ENCODE peak calls at places on chromosomes 11 and 22, in six cellular contexts. One of them, this sample, is unnamed.

GRCh38 chr11:34620202-34620601 is 691 bp upstream of the EHF start:
- DNase-seq in RPMI8226: no peak
- DNase-seq in Calu3: no peak
- DNase-seq in CD8-positive, alpha-beta memory T cell: no peak
- DNase-seq in stimulated activated CD8-positive, alpha-beta memory T cell treated with anti-CD3 and anti-CD28 coated beads, Interleukin-15, amount 100 ng/mL, for 4 hours: no peak
- DNase-seq in T1000: no peak
- DNase-seq in this sample: no peak

GRCh38 chr22:23281053-23281405 is 100.7 kb downstream of the BCR start:
- DNase-seq in CD8-positive, alpha-beta memory T cell: no peak
- DNase-seq in T1000: no peak
- DNase-seq in stimulated activated CD8-positive, alpha-beta memory T cell treated with anti-CD3 and anti-CD28 coated beads, Interleukin-15, amount 100 ng/mL, for 4 hours: no peak
- DNase-seq in Calu3: no peak
- DNase-seq in RPMI8226: no peak
- DNase-seq in this sample: no peak

GRCh38 chr11:79963886-79964660 is 523.2 kb upstream of the TENM4 start:
- DNase-seq in CD8-positive, alpha-beta memory T cell: no peak
- DNase-seq in stimulated activated CD8-positive, alpha-beta memory T cell treated with anti-CD3 and anti-CD28 coated beads, Interleukin-15, amount 100 ng/mL, for 4 hours: no peak
- DNase-seq in RPMI8226: no peak
- DNase-seq in Calu3: no peak
- DNase-seq in T1000: no peak
- DNase-seq in this sample: no peak

GRCh38 chr11:19474954-19475811 is 234.4 kb upstream of the E2F8 start:
- DNase-seq in RPMI8226: no peak
- DNase-seq in T1000: no peak
- DNase-seq in CD8-positive, alpha-beta memory T cell: no peak
- DNase-seq in stimulated activated CD8-positive, alpha-beta memory T cell treated with anti-CD3 and anti-CD28 coated beads, Interleukin-15, amount 100 ng/mL, for 4 hours: no peak
- DNase-seq in Calu3: no peak
- DNase-seq in this sample: no peak

GRCh38 chr11:114346709-114347141 is 50.5 kb downstream of the NNMT start:
- DNase-seq in Calu3: no peak
- DNase-seq in CD8-positive, alpha-beta memory T cell: peak; percentile 11
- DNase-seq in stimulated activated CD8-positive, alpha-beta memory T cell treated with anti-CD3 and anti-CD28 coated beads, Interleukin-15, amount 100 ng/mL, for 4 hours: no peak
- DNase-seq in RPMI8226: peak; percentile 45
- DNase-seq in T1000: no peak
- DNase-seq in this sample: no peak

GRCh38 chr11:127789887-127790286 is 789.3 kb upstream of the KIRREL3 start:
- DNase-seq in stimulated activated CD8-positive, alpha-beta memory T cell treated with anti-CD3 and anti-CD28 coated beads, Interleukin-15, amount 100 ng/mL, for 4 hours: no peak
- DNase-seq in CD8-positive, alpha-beta memory T cell: no peak
- DNase-seq in Calu3: peak; percentile 25
- DNase-seq in RPMI8226: peak; percentile 47
- DNase-seq in T1000: no peak
- DNase-seq in this sample: no peak

GRCh38 chr11:31813961-31814868 is 3.1 kb upstream of the PAX6 start:
- DNase-seq in CD8-positive, alpha-beta memory T cell: no peak
- DNase-seq in stimulated activated CD8-positive, alpha-beta memory T cell treated with anti-CD3 and anti-CD28 coated beads, Interleukin-15, amount 100 ng/mL, for 4 hours: no peak
- DNase-seq in T1000: no peak
- DNase-seq in RPMI8226: no peak
- DNase-seq in Calu3: no peak
- DNase-seq in this sample: no peak

GRCh38 chr11:1064167-1064566 is 10.5 kb upstream of the MUC2 start:
- DNase-seq in RPMI8226: no peak
- DNase-seq in stimulated activated CD8-positive, alpha-beta memory T cell treated with anti-CD3 and anti-CD28 coated beads, Interleukin-15, amount 100 ng/mL, for 4 hours: no peak
- DNase-seq in Calu3: no peak
- DNase-seq in T1000: no peak
- DNase-seq in CD8-positive, alpha-beta memory T cell: no peak
- DNase-seq in this sample: no peak

GRCh38 chr11:118619444-118620205 is 12.2 kb downstream of the PHLDB1 start:
- DNase-seq in CD8-positive, alpha-beta memory T cell: no peak
- DNase-seq in RPMI8226: no peak
- DNase-seq in T1000: no peak
- DNase-seq in Calu3: peak; percentile 18
- DNase-seq in stimulated activated CD8-positive, alpha-beta memory T cell treated with anti-CD3 and anti-CD28 coated beads, Interleukin-15, amount 100 ng/mL, for 4 hours: no peak
- DNase-seq in this sample: no peak

GRCh38 chr11:75184757-75185156 is 33.9 kb downstream of the SLCO2B1 start:
- DNase-seq in CD8-positive, alpha-beta memory T cell: no peak
- DNase-seq in T1000: no peak
- DNase-seq in RPMI8226: no peak
- DNase-seq in Calu3: no peak
- DNase-seq in stimulated activated CD8-positive, alpha-beta memory T cell treated with anti-CD3 and anti-CD28 coated beads, Interleukin-15, amount 100 ng/mL, for 4 hours: no peak
- DNase-seq in this sample: no peak

GRCh38 chr11:62607729-62608128 is 4.8 kb downstream of the EML3 start:
- DNase-seq in RPMI8226: no peak
- DNase-seq in T1000: no peak
- DNase-seq in stimulated activated CD8-positive, alpha-beta memory T cell treated with anti-CD3 and anti-CD28 coated beads, Interleukin-15, amount 100 ng/mL, for 4 hours: no peak
- DNase-seq in CD8-positive, alpha-beta memory T cell: no peak
- DNase-seq in Calu3: no peak
- DNase-seq in this sample: no peak

GRCh38 chr11:64341429-64341828 is 1.4 kb downstream of the CCDC88B start:
- DNase-seq in RPMI8226: no peak
- DNase-seq in CD8-positive, alpha-beta memory T cell: no peak
- DNase-seq in Calu3: no peak
- DNase-seq in stimulated activated CD8-positive, alpha-beta memory T cell treated with anti-CD3 and anti-CD28 coated beads, Interleukin-15, amount 100 ng/mL, for 4 hours: no peak
- DNase-seq in T1000: no peak
- DNase-seq in this sample: no peak

GRCh38 chr11:72781313-72782080 is 12.3 kb downstream of the STARD10 start:
- DNase-seq in Calu3: peak; percentile 41
- DNase-seq in stimulated activated CD8-positive, alpha-beta memory T cell treated with anti-CD3 and anti-CD28 coated beads, Interleukin-15, amount 100 ng/mL, for 4 hours: peak; percentile 28
- DNase-seq in RPMI8226: peak; percentile 30
- DNase-seq in CD8-positive, alpha-beta memory T cell: peak; percentile 67
- DNase-seq in T1000: no peak
- DNase-seq in this sample: peak; percentile 22

GRCh38 chr11:19715373-19715772 is 2.7 kb downstream of the NAV2 start:
- DNase-seq in stimulated activated CD8-positive, alpha-beta memory T cell treated with anti-CD3 and anti-CD28 coated beads, Interleukin-15, amount 100 ng/mL, for 4 hours: no peak
- DNase-seq in Calu3: peak; percentile 36
- DNase-seq in T1000: peak; percentile 57
- DNase-seq in RPMI8226: no peak
- DNase-seq in CD8-positive, alpha-beta memory T cell: no peak
- DNase-seq in this sample: no peak

GRCh38 chr22:29018293-29019189 is 43.1 kb downstream of the C22orf31 start:
- DNase-seq in CD8-positive, alpha-beta memory T cell: no peak
- DNase-seq in T1000: no peak
- DNase-seq in stimulated activated CD8-positive, alpha-beta memory T cell treated with anti-CD3 and anti-CD28 coated beads, Interleukin-15, amount 100 ng/mL, for 4 hours: no peak
- DNase-seq in RPMI8226: no peak
- DNase-seq in Calu3: no peak
- DNase-seq in this sample: no peak

GRCh38 chr11:113073290-113073953 is 112.2 kb downstream of the NCAM1 start:
- DNase-seq in CD8-positive, alpha-beta memory T cell: no peak
- DNase-seq in T1000: no peak
- DNase-seq in Calu3: no peak
- DNase-seq in stimulated activated CD8-positive, alpha-beta memory T cell treated with anti-CD3 and anti-CD28 coated beads, Interleukin-15, amount 100 ng/mL, for 4 hours: no peak
- DNase-seq in RPMI8226: no peak
- DNase-seq in this sample: no peak

GRCh38 chr11:70603756-70604211 is 205.5 kb downstream of the CTTN start:
- DNase-seq in CD8-positive, alpha-beta memory T cell: no peak
- DNase-seq in T1000: no peak
- DNase-seq in stimulated activated CD8-positive, alpha-beta memory T cell treated with anti-CD3 and anti-CD28 coated beads, Interleukin-15, amount 100 ng/mL, for 4 hours: no peak
- DNase-seq in Calu3: no peak
- DNase-seq in RPMI8226: peak; percentile 92
- DNase-seq in this sample: no peak

GRCh38 chr11:61369372-61370348 is 7.5 kb downstream of the TMEM138 start:
- DNase-seq in Calu3: no peak
- DNase-seq in RPMI8226: no peak
- DNase-seq in CD8-positive, alpha-beta memory T cell: no peak
- DNase-seq in T1000: no peak
- DNase-seq in stimulated activated CD8-positive, alpha-beta memory T cell treated with anti-CD3 and anti-CD28 coated beads, Interleukin-15, amount 100 ng/mL, for 4 hours: no peak
- DNase-seq in this sample: no peak

GRCh38 chr22:47304191-47304831 is 541.9 kb downstream of the TBC1D22A start:
- DNase-seq in Calu3: no peak
- DNase-seq in RPMI8226: no peak
- DNase-seq in stimulated activated CD8-positive, alpha-beta memory T cell treated with anti-CD3 and anti-CD28 coated beads, Interleukin-15, amount 100 ng/mL, for 4 hours: no peak
- DNase-seq in T1000: no peak
- DNase-seq in CD8-positive, alpha-beta memory T cell: no peak
- DNase-seq in this sample: no peak

GRCh38 chr11:129455756-129456436 is 80.2 kb downstream of the BARX2 start:
- DNase-seq in T1000: no peak
- DNase-seq in CD8-positive, alpha-beta memory T cell: no peak
- DNase-seq in RPMI8226: no peak
- DNase-seq in Calu3: no peak
- DNase-seq in stimulated activated CD8-positive, alpha-beta memory T cell treated with anti-CD3 and anti-CD28 coated beads, Interleukin-15, amount 100 ng/mL, for 4 hours: no peak
- DNase-seq in this sample: no peak

GRCh38 chr11:68343761-68344256 is 31.4 kb downstream of the LRP5 start:
- DNase-seq in CD8-positive, alpha-beta memory T cell: no peak
- DNase-seq in T1000: no peak
- DNase-seq in stimulated activated CD8-positive, alpha-beta memory T cell treated with anti-CD3 and anti-CD28 coated beads, Interleukin-15, amount 100 ng/mL, for 4 hours: no peak
- DNase-seq in Calu3: no peak
- DNase-seq in RPMI8226: no peak
- DNase-seq in this sample: no peak

GRCh38 chr11:61028135-61028729 is 56.8 kb downstream of the CD6 start:
- DNase-seq in T1000: no peak
- DNase-seq in CD8-positive, alpha-beta memory T cell: peak; percentile 23
- DNase-seq in stimulated activated CD8-positive, alpha-beta memory T cell treated with anti-CD3 and anti-CD28 coated beads, Interleukin-15, amount 100 ng/mL, for 4 hours: peak; percentile 70
- DNase-seq in RPMI8226: peak; percentile 89
- DNase-seq in Calu3: peak; percentile 48
- DNase-seq in this sample: peak; percentile 69

This sample was measured in CD4-positive, alpha-beta T cell.